ENCODE peak calls at places on chromosomes 2 and 18, in nine cellular contexts. M is OCI-LY7, U is cardiac muscle cell, I is SJCRH30, P is heart right ventricle, X is fibroblast of mammary gland, T is Panc1, Z is right cardiac atrium, C is stomach. Y is an unnamed sample.

GRCh38 chr2:188142636-188143035 is 149.0 kb upstream of the GULP1 start:
- DNase-seq in I (no peak), C (no peak), X (peak), T (no peak), P (no peak), M (no peak), Z (no peak), U (no peak), Y (no peak)

GRCh38 chr2:27885656-27886055 is 4.5 kb downstream of the RBKS start:
- DNase-seq in Z (no peak), I (no peak), C (no peak), M (no peak), P (no peak), U (no peak), X (no peak), T (no peak), Y (no peak)

GRCh38 chr18:57737661-57738060 is 65.5 kb downstream of the ATP8B1 start:
- DNase-seq in M (no peak), P (peak), T (no peak), C (peak), U (no peak), X (peak), Z (peak), I (no peak), Y (no peak)

GRCh38 chr2:73907840-73908452 is 15.1 kb downstream of the ACTG2 start:
- DNase-seq in C (no peak), M (peak), I (peak), U (peak), P (no peak), X (peak), Z (no peak), T (peak), Y (peak)

GRCh38 chr2:178152033-178152432 is 39.8 kb downstream of the RBM45 start:
- DNase-seq in U (no peak), I (no peak), T (no peak), X (no peak), P (peak), Z (no peak), C (no peak), M (no peak), Y (no peak)

GRCh38 chr2:134936691-134937090 is 18.1 kb downstream of the CCNT2 start:
- DNase-seq in Z (no peak), C (no peak), X (no peak), M (no peak), T (no peak), I (no peak), U (no peak), P (no peak), Y (no peak)

GRCh38 chr2:35830833-35831232 is 524.7 kb upstream of the CRIM1 start:
- DNase-seq in I (no peak), U (no peak), X (no peak), M (no peak), C (no peak), Z (no peak), T (no peak), P (no peak), Y (no peak)

GRCh38 chr18:31275722-31276463 is 42.1 kb upstream of the DSG1 start:
- DNase-seq in P (no peak), X (peak), U (no peak), T (no peak), M (no peak), C (no peak), Z (no peak), I (no peak), Y (no peak)

GRCh38 chr18:37537868-37538525 is 27.6 kb downstream of the CELF4 start:
- DNase-seq in Z (peak), X (peak), P (peak), T (peak), C (peak), U (peak), M (peak), I (peak), Y (peak)

GRCh38 chr2:33011941-33012340 is 65.2 kb downstream of the LTBP1 start:
- DNase-seq in C (no peak), P (no peak), X (no peak), T (no peak), U (no peak), Z (no peak), I (peak), M (no peak), Y (no peak)

GRCh38 chr2:73828818-73829570 is at the start of gene STAMBP:
- DNase-seq in C (peak), I (peak), U (peak), Z (peak), M (peak), T (peak), P (peak), X (peak), Y (peak)

GRCh38 chr2:36450466-36451196 is 95.1 kb downstream of the CRIM1 start:
- DNase-seq in C (no peak), Z (no peak), X (peak), I (peak), M (no peak), T (no peak), P (no peak), U (no peak), Y (no peak)

GRCh38 chr18:56028514-56028913 is 440.5 kb upstream of the TCF4 start:
- DNase-seq in I (no peak), T (no peak), Z (no peak), U (no peak), P (no peak), M (no peak), C (no peak), X (peak), Y (no peak)

GRCh38 chr2:216871333-216871934 is 11.6 kb upstream of the TNP1 start:
- DNase-seq in U (no peak), Z (no peak), P (no peak), T (no peak), I (no peak), X (no peak), C (no peak), M (no peak), Y (no peak)

DNA sequence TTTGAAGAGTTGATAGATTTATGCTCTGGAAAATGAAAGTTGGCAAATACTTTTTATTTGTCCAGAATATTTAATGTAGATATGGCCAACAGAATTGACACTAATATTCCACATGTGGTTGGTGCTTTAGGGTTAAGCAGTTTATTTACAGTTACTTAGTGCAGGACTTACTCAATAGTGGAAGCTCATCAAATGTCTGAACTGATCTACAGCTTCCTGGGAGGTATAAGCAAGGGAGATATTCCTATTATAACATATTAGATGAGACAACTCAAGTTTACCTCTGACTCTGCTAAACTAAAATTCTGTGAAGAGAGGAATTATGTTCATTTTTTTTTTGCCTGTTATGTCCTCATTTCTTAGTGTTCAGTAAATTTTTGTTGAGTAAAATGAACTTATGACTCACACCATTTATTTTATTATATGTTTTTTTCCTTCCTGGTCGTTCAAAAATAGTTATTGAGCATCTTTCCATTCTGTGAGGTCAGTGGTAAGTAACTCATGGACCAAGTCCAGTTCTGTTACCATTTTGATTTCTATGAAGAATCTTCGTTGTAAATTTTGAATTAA is 13.6 kb downstream of the ABI2 start:
- DNase-seq in U (no peak), Z (no peak), M (no peak), P (no peak), X (peak), T (no peak), I (no peak), C (no peak), Y (no peak)
- H3K4me3 ChIP-seq in U (no peak), Z (no peak), M (no peak), P (no peak), X (no peak), T (no peak), I (no peak), C (no peak), Y (no peak)

GRCh38 chr18:62759704-62760402 is 44.5 kb downstream of the PHLPP1 start:
- DNase-seq in P (no peak), Z (no peak), U (no peak), X (peak), C (no peak), I (peak), T (no peak), M (no peak), Y (no peak)

GRCh38 chr18:62755946-62756345 is 40.6 kb downstream of the PHLPP1 start:
- DNase-seq in Z (no peak), M (no peak), U (no peak), P (no peak), X (no peak), I (no peak), T (no peak), C (no peak), Y (no peak)

GRCh38 chr18:62757399-62758010 is 42.2 kb downstream of the PHLPP1 start:
- DNase-seq in I (no peak), C (no peak), X (no peak), P (no peak), Z (no peak), U (no peak), T (no peak), M (no peak), Y (no peak)

GRCh38 chr18:62760403-62760734 is 45.0 kb downstream of the PHLPP1 start:
- DNase-seq in Z (no peak), U (no peak), P (no peak), T (no peak), I (peak), C (no peak), X (no peak), M (no peak), Y (no peak)

DNA sequence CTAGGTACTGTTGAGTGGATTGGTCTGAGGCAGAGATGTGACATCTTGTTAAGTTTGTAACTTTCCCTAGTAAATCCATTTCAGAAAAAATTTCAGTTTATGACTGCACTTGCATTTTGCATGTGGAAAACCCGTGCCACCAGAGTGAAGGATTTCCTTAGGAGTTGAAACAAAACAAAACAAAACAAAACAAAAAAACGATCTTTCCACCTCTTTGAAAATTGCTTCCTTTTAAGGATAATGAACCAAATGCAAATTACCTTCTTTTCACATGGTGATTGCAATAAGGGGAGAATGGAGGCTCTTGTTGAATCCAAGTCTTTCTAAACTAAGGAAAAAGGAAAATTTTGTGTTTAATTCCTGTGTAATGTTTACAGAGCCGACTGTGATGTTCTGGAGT is 43.2 kb downstream of the PHLPP1 start:
- DNase-seq in U (no peak), X (no peak), I (no peak), M (no peak), T (no peak), P (no peak), C (no peak), Z (no peak), Y (no peak)
- H3K4me3 ChIP-seq in U (no peak), X (no peak), I (no peak), M (no peak), T (no peak), P (no peak), C (no peak), Z (no peak), Y (no peak)

GRCh38 chr18:6729247-6730091 is at the start of gene ARHGAP28:
- DNase-seq in I (peak), P (peak), Z (peak), X (peak), C (peak), T (no peak), M (no peak), U (peak), Y (peak)

GRCh38 chr18:6724331-6724730 is 5.2 kb upstream of the ARHGAP28 start:
- DNase-seq in X (no peak), I (no peak), P (no peak), Z (no peak), C (no peak), M (no peak), U (no peak), T (no peak), Y (no peak)

GRCh38 chr18:6728809-6729246 is 688 bp upstream of the ARHGAP28 start:
- DNase-seq in Z (no peak), U (no peak), X (no peak), I (no peak), T (no peak), P (no peak), M (no peak), C (no peak), Y (no peak)

GRCh38 chr18:6731197-6731596 is 1.7 kb downstream of the ARHGAP28 start:
- DNase-seq in T (no peak), I (peak), C (no peak), U (no peak), X (peak), Z (no peak), M (no peak), P (no peak), Y (no peak)

GRCh38 chr18:6728318-6728717 is 1.2 kb upstream of the ARHGAP28 start:
- DNase-seq in I (no peak), P (no peak), Z (no peak), M (no peak), C (no peak), T (no peak), X (no peak), U (no peak), Y (no peak)
- H3K4me3 ChIP-seq in I (peak), P (no peak), Z (no peak), M (no peak), C (no peak), T (no peak), X (no peak), U (peak), Y (no peak)

GRCh38 chr2:85436836-85437487 is 18.4 kb downstream of the SH2D6 start:
- DNase-seq in X (no peak), I (peak), U (no peak), Z (peak), P (no peak), T (no peak), C (no peak), M (no peak), Y (no peak)

GRCh38 chr2:85438291-85439110 is 20.0 kb downstream of the SH2D6 start:
- DNase-seq in X (no peak), M (no peak), C (peak), I (no peak), Z (peak), T (no peak), U (no peak), P (no peak), Y (peak)

GRCh38 chr2:85435986-85436835 is 17.7 kb downstream of the SH2D6 start:
- DNase-seq in X (no peak), I (peak), P (no peak), U (no peak), C (no peak), M (no peak), Z (peak), T (no peak), Y (no peak)

GRCh38 chr2:85439111-85439477 is 20.6 kb downstream of the SH2D6 start:
- DNase-seq in T (no peak), C (no peak), Z (no peak), P (no peak), U (no peak), M (no peak), I (no peak), X (no peak), Y (no peak)

DNA sequence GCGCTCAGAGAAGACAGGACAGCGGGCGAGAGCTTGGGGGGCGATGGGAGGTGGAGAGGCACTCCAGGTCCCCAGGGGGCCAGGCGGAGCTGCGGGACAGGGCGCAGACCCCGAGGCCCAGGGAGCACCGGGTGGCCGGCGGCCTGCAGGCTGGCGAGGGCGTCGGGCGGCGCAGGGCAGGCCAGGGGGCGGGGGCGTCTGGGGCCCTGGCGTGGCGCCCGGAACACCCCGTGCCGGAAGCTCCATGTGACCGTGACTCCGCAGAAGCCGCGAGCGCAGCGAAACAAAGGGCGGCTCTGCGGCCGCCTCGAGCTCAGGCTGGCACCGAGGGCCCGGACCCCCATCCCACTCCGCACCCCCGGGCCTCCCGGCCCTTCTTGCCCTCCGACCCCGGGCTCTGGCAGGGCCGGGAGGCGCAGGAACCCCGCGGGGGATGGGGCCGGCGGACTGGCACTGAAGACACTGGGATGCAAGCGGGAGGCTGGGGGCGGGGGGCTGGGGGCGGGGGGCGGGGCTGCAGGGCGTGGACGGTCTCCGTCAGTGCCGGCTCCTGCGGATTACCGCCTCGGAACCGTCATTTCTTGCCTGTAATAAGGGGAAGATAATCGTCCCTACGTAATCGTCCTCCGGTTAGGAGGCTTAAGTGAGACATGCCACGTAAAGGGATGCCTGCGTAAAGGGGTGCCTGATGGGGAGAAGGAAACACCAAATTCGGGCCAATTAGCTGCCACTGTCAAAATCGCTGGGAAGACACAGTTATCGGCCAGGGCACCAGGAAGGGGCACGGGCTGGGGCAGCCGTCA is 19.2 kb downstream of the SH2D6 start:
- DNase-seq in X (peak), U (peak), P (peak), Z (peak), M (peak), T (no peak), I (peak), C (peak), Y (peak)
- H3K4me3 ChIP-seq in X (peak), U (peak), P (peak), Z (peak), M (peak), T (peak), I (peak), C (peak), Y (peak)

GRCh38 chr2:154673694-154674093 is 24.8 kb upstream of the KCNJ3 start:
- DNase-seq in U (no peak), M (no peak), P (no peak), Z (no peak), I (no peak), C (no peak), X (no peak), T (no peak), Y (no peak)

GRCh38 chr2:154664248-154664647 is 34.2 kb upstream of the KCNJ3 start:
- DNase-seq in T (no peak), P (no peak), M (no peak), U (no peak), Z (no peak), C (no peak), X (no peak), I (no peak), Y (no peak)

GRCh38 chr2:154670083-154670482 is 28.4 kb upstream of the KCNJ3 start:
- DNase-seq in Z (no peak), P (no peak), I (no peak), T (no peak), M (no peak), X (no peak), C (no peak), U (no peak), Y (no peak)
- H3K4me3 ChIP-seq in Z (no peak), P (no peak), I (no peak), T (no peak), M (no peak), X (no peak), C (no peak), U (no peak), Y (no peak)

DNA sequence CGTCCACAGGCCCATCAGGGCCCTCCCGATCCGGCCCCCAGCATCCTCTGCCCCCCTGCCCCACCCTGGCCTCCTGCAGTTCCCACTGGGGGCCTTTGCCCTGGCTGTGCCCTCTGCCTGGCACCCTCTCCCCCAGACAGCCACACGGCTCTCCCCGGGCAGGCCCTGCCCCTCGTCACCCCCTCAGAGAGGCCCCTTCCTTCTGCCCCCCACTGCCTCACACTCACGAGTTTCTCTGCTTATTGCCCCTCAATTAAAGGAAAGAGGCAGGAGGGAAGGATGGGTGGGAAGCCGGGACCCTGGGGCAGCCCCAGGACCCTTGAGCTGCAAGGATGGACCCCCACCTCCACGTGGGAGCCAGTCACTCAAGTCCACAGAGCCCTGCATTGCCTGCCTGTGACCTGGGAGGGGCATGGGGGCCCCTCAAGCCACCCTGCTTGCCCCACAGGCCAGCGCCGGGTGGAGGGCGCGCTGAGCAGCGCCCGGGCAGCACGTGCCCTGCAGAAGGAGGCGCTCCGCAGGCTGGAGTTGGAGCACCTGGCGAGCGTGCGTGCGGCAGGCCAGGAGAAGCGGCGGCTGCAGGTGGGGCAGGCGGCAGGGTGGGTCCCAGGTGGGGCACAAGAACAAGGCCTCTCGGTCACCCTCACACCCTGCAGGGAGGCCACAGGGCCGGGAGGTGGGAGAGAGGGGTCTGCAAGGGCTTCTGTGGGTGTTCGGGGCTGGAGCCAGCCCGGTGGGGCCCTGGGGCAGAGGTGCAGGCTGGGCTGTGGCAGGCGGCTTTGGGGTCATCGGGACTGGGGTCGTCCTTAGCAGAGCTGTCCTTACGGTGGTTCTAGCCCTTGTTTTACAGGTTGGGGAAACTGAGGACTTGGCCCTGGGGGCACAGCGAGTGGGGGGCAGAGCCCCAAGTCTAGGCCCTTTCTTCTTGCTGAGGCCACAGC is 30.5 kb upstream of the SNED1 start:
- DNase-seq in U (no peak), P (no peak), M (no peak), Z (peak), X (no peak), I (no peak), T (no peak), C (no peak), Y (peak)
- H3K4me3 ChIP-seq in U (no peak), P (no peak), M (no peak), Z (no peak), X (no peak), I (no peak), T (no peak), C (no peak), Y (no peak)

GRCh38 chr2:79964966-79965365 is 339.6 kb downstream of the LRRTM1 start:
- DNase-seq in P (no peak), I (no peak), C (no peak), Z (no peak), X (no peak), M (no peak), T (no peak), U (no peak), Y (no peak)
- H3K4me3 ChIP-seq in P (no peak), I (no peak), C (no peak), Z (no peak), X (no peak), M (no peak), T (no peak), U (no peak), Y (no peak)

GRCh38 chr2:222289280-222290250 is 9.2 kb downstream of the PAX3 start:
- DNase-seq in T (no peak), U (no peak), I (no peak), X (no peak), Z (no peak), M (no peak), P (no peak), C (no peak), Y (no peak)
- H3K4me3 ChIP-seq in T (no peak), U (no peak), I (no peak), X (no peak), Z (peak), M (no peak), P (no peak), C (no peak), Y (no peak)

GRCh38 chr2:71469403-71470398 is 16.3 kb downstream of the DYSF start:
- DNase-seq in X (no peak), U (no peak), I (peak), C (no peak), M (no peak), P (no peak), Z (no peak), T (no peak), Y (no peak)
- H3K4me3 ChIP-seq in X (no peak), U (no peak), I (no peak), C (no peak), M (no peak), P (no peak), Z (peak), T (no peak), Y (no peak)